ENCODE peak calls at places on chromosomes 3 and 15, in four cellular contexts. One of them, this sample, is unnamed.

GRCh38 chr15:39860200-39860599 is 59.9 kb downstream of the GPR176 start:
- DNase-seq in H1: no peak
- DNase-seq in GM12878: no peak
- DNase-seq in K562: no peak
- DNase-seq in this sample: no peak

GRCh38 chr3:173745952-173746682 is 348.6 kb downstream of the NLGN1 start:
- DNase-seq in GM12878: no peak
- DNase-seq in K562: no peak
- DNase-seq in H1: no peak
- DNase-seq in this sample: no peak

GRCh38 chr15:47517737-47518136 is 199.6 kb upstream of the SEMA6D start:
- DNase-seq in H1: no peak
- DNase-seq in K562: no peak
- DNase-seq in GM12878: no peak
- DNase-seq in this sample: no peak

GRCh38 chr15:65791335-65792129 is 561 bp downstream of the DENND4A start:
- DNase-seq in K562: peak; percentile 73
- DNase-seq in GM12878: no peak
- DNase-seq in H1: no peak
- DNase-seq in this sample: peak; percentile 65

GRCh38 chr3:25820372-25820771 is 30.5 kb downstream of the OXSM start:
- DNase-seq in H1: no peak
- DNase-seq in K562: no peak
- DNase-seq in GM12878: no peak
- DNase-seq in this sample: no peak

GRCh38 chr3:105958237-105959000 is 89.6 kb upstream of the CBLB start:
- DNase-seq in K562: no peak
- DNase-seq in H1: no peak
- DNase-seq in GM12878: no peak
- DNase-seq in this sample: no peak

GRCh38 chr3:134536760-134537159 is 50.9 kb downstream of the CEP63 start:
- DNase-seq in K562: no peak
- DNase-seq in GM12878: no peak
- DNase-seq in H1: no peak
- DNase-seq in this sample: no peak

GRCh38 chr15:100891316-100892012 is 11.8 kb downstream of the ALDH1A3 start:
- DNase-seq in H1: no peak
- DNase-seq in GM12878: no peak
- DNase-seq in K562: no peak
- DNase-seq in this sample: no peak

GRCh38 chr15:31561156-31561555 is 234.5 kb downstream of the KLF13 start:
- DNase-seq in K562: no peak
- DNase-seq in GM12878: no peak
- DNase-seq in H1: no peak
- DNase-seq in this sample: no peak

GRCh38 chr3:59573911-59574310 is 524.1 kb upstream of the CFAP20DC start:
- DNase-seq in GM12878: no peak
- DNase-seq in H1: no peak
- DNase-seq in K562: no peak
- DNase-seq in this sample: no peak

GRCh38 chr15:47820780-47821319 is 103.5 kb downstream of the SEMA6D start:
- DNase-seq in GM12878: no peak
- DNase-seq in H1: no peak
- DNase-seq in K562: no peak
- DNase-seq in this sample: no peak

DNA sequence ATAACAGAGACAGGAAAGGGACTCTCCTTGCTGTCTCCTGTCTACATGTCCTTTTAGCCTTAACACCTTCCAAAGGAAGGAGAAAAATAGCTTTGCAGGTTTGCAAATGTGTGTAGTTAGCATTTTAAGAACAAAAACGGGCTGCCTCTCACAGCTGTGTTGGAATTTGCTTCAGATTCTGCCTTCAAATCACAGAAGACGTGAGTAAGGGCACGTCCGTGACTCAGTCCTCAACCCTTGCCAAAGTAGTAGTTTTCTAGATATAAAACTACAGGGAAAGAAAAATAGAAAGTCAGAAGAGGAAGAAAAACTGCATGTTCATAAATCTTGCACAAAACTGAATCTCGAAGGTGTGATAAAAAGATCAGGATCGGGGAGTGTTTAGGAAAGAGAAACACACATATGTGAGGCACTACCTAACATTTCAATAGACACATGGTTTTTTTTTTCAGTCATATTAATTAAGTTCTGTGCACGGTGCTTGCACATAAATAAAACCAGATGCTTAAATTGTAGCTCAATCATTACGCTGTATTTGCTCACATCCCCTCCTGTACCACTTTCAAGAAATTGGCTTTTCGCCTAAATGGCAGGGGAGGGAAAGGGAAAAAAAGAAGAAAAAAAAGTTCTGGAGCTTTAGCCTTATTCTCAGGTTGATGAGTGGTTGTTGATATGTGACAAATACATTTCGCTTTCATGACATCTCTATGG is 71.7 kb downstream of the P3H2 start:
- DNase-seq in H1: no peak
- DNase-seq in K562: no peak
- DNase-seq in GM12878: no peak
- DNase-seq in this sample: no peak
- TF ChIP-seq ATF3 in H1: no peak
- TF ChIP-seq ATF3 in K562: no peak
- TF ChIP-seq ATF3 in GM12878: no peak
- TF ChIP-seq ATF3 in this sample: no peak

GRCh38 chr15:92878593-92879053 is 21.5 kb upstream of the CHD2 start:
- DNase-seq in GM12878: no peak
- DNase-seq in H1: no peak
- DNase-seq in K562: peak; percentile 74
- DNase-seq in this sample: no peak
- TF ChIP-seq KDM1A in GM12878: no peak
- TF ChIP-seq KDM1A in H1: no peak
- TF ChIP-seq KDM1A in K562: no peak
- TF ChIP-seq KDM1A in this sample: no peak

GRCh38 chr3:45554001-45554691 is 40.4 kb upstream of the LIMD1 start:
- DNase-seq in GM12878: peak; percentile 68
- DNase-seq in H1: no peak
- DNase-seq in K562: peak; percentile 43
- DNase-seq in this sample: no peak
- TF ChIP-seq ATF2 in GM12878: no peak
- TF ChIP-seq ATF2 in H1: no peak
- TF ChIP-seq ATF2 in K562: no peak
- TF ChIP-seq ATF2 in this sample: no peak

DNA sequence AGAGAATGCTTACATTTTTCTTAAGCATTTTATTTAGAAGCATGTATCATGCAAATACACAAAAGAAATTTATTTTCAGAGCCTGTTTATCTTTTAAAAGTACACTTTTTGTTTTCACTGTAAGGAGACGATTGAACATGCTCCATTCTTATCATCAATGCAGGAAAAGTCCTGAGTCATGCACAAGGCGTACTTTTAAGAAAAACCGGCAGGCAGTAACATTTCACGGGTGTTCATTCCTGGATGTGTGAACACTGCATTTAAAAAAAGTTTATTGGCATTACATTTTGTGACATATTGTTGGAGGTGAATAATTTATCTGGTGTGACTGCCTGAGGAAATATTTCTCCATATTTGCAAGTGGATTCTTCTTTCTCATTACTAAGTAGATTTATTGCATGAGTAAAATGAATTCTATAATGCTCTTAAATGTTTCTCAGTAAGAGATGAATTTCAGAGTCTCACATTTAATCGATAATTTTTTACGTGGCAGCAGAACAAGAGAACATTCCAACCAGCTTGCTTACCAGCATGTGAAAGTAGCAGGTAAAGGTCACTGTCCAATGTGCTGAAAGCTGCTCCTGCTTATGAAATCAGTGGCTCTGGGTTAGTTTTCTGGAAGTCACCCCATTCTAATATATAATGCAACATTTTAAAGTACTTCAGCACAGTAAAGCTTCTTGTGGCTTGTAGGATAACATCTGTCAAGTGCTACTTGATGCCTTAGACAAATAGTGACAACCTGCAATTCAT is 87.0 kb downstream of the SV2B start:
- DNase-seq in K562: no peak
- DNase-seq in H1: no peak
- DNase-seq in GM12878: no peak
- DNase-seq in this sample: peak; percentile 13
- TF ChIP-seq ATF3 in K562: no peak
- TF ChIP-seq ATF3 in H1: no peak
- TF ChIP-seq ATF3 in GM12878: no peak
- TF ChIP-seq ATF3 in this sample: no peak

This sample was measured in HepG2.